ENCODE peak calls at places on chromosome 6, in eight cellular contexts. A is left ventricle myocardium inferior; J is nucleus accumbens; C is CD8-positive, alpha-beta T cell; E is ACHN; H is A172; L is GDM1; B is Right ventricle myocardium superior. Q is an unnamed sample.

GRCh38 chr6:14732845-14733757 is 512.8 kb upstream of the JARID2 start:
- DNase-seq in A (no peak), J (no peak), C (peak), E (peak), H (peak), L (no peak), B (no peak), Q (peak)

GRCh38 chr6:227812-228338 is 64.4 kb upstream of the DUSP22 start:
- DNase-seq in A (no peak), J (no peak), C (no peak), E (no peak), H (no peak), L (no peak), B (no peak), Q (no peak)

GRCh38 chr6:90216081-90216977 is 80.3 kb downstream of the BACH2 start:
- DNase-seq in A (no peak), J (no peak), C (no peak), E (no peak), H (no peak), L (no peak), B (no peak), Q (peak)

GRCh38 chr6:132551214-132551613 is 1.3 kb upstream of the TAAR8 start:
- DNase-seq in A (no peak), J (no peak), C (no peak), E (no peak), H (no peak), L (no peak), B (no peak), Q (no peak)

GRCh38 chr6:1144842-1145755 is 166.8 kb upstream of the FOXQ1 start:
- DNase-seq in A (no peak), J (no peak), C (no peak), E (no peak), H (no peak), L (no peak), B (no peak), Q (no peak)

GRCh38 chr6:68139130-68139529 is 496.0 kb upstream of the ADGRB3 start:
- DNase-seq in A (no peak), J (no peak), C (no peak), E (no peak), H (no peak), L (no peak), B (no peak), Q (no peak)

GRCh38 chr6:5096482-5096881 is 11.3 kb downstream of the PPP1R3G start:
- DNase-seq in A (peak), J (no peak), C (no peak), E (no peak), H (no peak), L (no peak), B (peak), Q (no peak)

GRCh38 chr6:106085687-106085983 is 501 bp upstream of the PRDM1 start:
- DNase-seq in A (no peak), J (no peak), C (no peak), E (no peak), H (no peak), L (no peak), B (no peak), Q (no peak)

GRCh38 chr6:11164717-11165646 is 53.5 kb upstream of the ERVFRD-1 start:
- DNase-seq in A (no peak), J (no peak), C (no peak), E (no peak), H (no peak), L (no peak), B (no peak), Q (no peak)

GRCh38 chr6:25302677-25303128 is 23.5 kb downstream of the CARMIL1 start:
- DNase-seq in A (no peak), J (no peak), C (no peak), E (peak), H (peak), L (no peak), B (no peak), Q (no peak)

GRCh38 chr6:44151348-44152108 is 7.1 kb upstream of the CAPN11 start:
- DNase-seq in A (peak), J (peak), C (peak), E (peak), H (no peak), L (peak), B (peak), Q (peak)

GRCh38 chr6:155021680-155022079 is 26.6 kb downstream of the TIAM2 start:
- DNase-seq in A (no peak), J (no peak), C (no peak), E (no peak), H (no peak), L (no peak), B (no peak), Q (no peak)

GRCh38 chr6:100260584-100260983 is 204.1 kb downstream of the SIM1 start:
- DNase-seq in A (no peak), J (no peak), C (no peak), E (no peak), H (no peak), L (no peak), B (no peak), Q (no peak)

GRCh38 chr6:36613200-36613995 is 19.2 kb downstream of the SRSF3 start:
- DNase-seq in A (no peak), J (no peak), C (no peak), E (no peak), H (no peak), L (no peak), B (no peak), Q (no peak)